ENCODE peak calls at places on chromosomes 13 and 19, in eight cellular contexts. One of them, this sample, is unnamed.

GRCh38 chr19:6532244-6532999 is 1.6 kb downstream of the TNFSF9 start:
- DNase-seq in stimulated activated CD4-positive, alpha-beta T cell treated with anti-CD3 and anti-CD28 coated beads, Interleukin-4, amount 100 ng/mL, for 4 hours: no peak
- DNase-seq in posterior cingulate gyrus: no peak
- DNase-seq in ascending aorta: no peak
- DNase-seq in activated T-helper 1 cell treated with anti-CD3 and anti-CD28 coated beads, Interleukin-12 subunit alpha, Interleukin-12 subunit beta, Interleukin-2, Interleukin-4 antibody, amounts not matched to agents 30 ng/mL and 10 ng/mL and 1 ng/mL, durations not matched to agents 14 hours and 24 hours and 36 hours: no peak
- DNase-seq in glomerular endothelial cell: no peak
- DNase-seq in AG10803: no peak
- DNase-seq in NCI-H1105 treated with DMSO at 0.1 percent for 48 hours: no peak
- DNase-seq in this sample: no peak

GRCh38 chr13:29885967-29886366 is 35.5 kb upstream of the UBL3 start:
- DNase-seq in stimulated activated CD4-positive, alpha-beta T cell treated with anti-CD3 and anti-CD28 coated beads, Interleukin-4, amount 100 ng/mL, for 4 hours: no peak
- DNase-seq in posterior cingulate gyrus: no peak
- DNase-seq in ascending aorta: no peak
- DNase-seq in activated T-helper 1 cell treated with anti-CD3 and anti-CD28 coated beads, Interleukin-12 subunit alpha, Interleukin-12 subunit beta, Interleukin-2, Interleukin-4 antibody, amounts not matched to agents 30 ng/mL and 10 ng/mL and 1 ng/mL, durations not matched to agents 14 hours and 24 hours and 36 hours: no peak
- DNase-seq in glomerular endothelial cell: no peak
- DNase-seq in AG10803: no peak
- DNase-seq in NCI-H1105 treated with DMSO at 0.1 percent for 48 hours: no peak
- DNase-seq in this sample: no peak

GRCh38 chr19:39212377-39212742 is 8.3 kb upstream of the SYCN start:
- DNase-seq in stimulated activated CD4-positive, alpha-beta T cell treated with anti-CD3 and anti-CD28 coated beads, Interleukin-4, amount 100 ng/mL, for 4 hours: peak
- DNase-seq in posterior cingulate gyrus: no peak
- DNase-seq in ascending aorta: no peak
- DNase-seq in activated T-helper 1 cell treated with anti-CD3 and anti-CD28 coated beads, Interleukin-12 subunit alpha, Interleukin-12 subunit beta, Interleukin-2, Interleukin-4 antibody, amounts not matched to agents 30 ng/mL and 10 ng/mL and 1 ng/mL, durations not matched to agents 14 hours and 24 hours and 36 hours: peak
- DNase-seq in glomerular endothelial cell: no peak
- DNase-seq in AG10803: no peak
- DNase-seq in NCI-H1105 treated with DMSO at 0.1 percent for 48 hours: no peak
- DNase-seq in this sample: no peak

GRCh38 chr13:26482451-26483197 is 74.9 kb upstream of the WASF3 start:
- DNase-seq in stimulated activated CD4-positive, alpha-beta T cell treated with anti-CD3 and anti-CD28 coated beads, Interleukin-4, amount 100 ng/mL, for 4 hours: peak
- DNase-seq in posterior cingulate gyrus: no peak
- DNase-seq in ascending aorta: peak
- DNase-seq in activated T-helper 1 cell treated with anti-CD3 and anti-CD28 coated beads, Interleukin-12 subunit alpha, Interleukin-12 subunit beta, Interleukin-2, Interleukin-4 antibody, amounts not matched to agents 30 ng/mL and 10 ng/mL and 1 ng/mL, durations not matched to agents 14 hours and 24 hours and 36 hours: peak
- DNase-seq in glomerular endothelial cell: peak
- DNase-seq in AG10803: peak
- DNase-seq in NCI-H1105 treated with DMSO at 0.1 percent for 48 hours: peak
- DNase-seq in this sample: peak

GRCh38 chr19:53980553-53981407 is 10.7 kb upstream of the CACNG6 start:
- DNase-seq in stimulated activated CD4-positive, alpha-beta T cell treated with anti-CD3 and anti-CD28 coated beads, Interleukin-4, amount 100 ng/mL, for 4 hours: no peak
- DNase-seq in posterior cingulate gyrus: no peak
- DNase-seq in ascending aorta: no peak
- DNase-seq in activated T-helper 1 cell treated with anti-CD3 and anti-CD28 coated beads, Interleukin-12 subunit alpha, Interleukin-12 subunit beta, Interleukin-2, Interleukin-4 antibody, amounts not matched to agents 30 ng/mL and 10 ng/mL and 1 ng/mL, durations not matched to agents 14 hours and 24 hours and 36 hours: no peak
- DNase-seq in glomerular endothelial cell: peak
- DNase-seq in AG10803: no peak
- DNase-seq in NCI-H1105 treated with DMSO at 0.1 percent for 48 hours: no peak
- DNase-seq in this sample: no peak

GRCh38 chr13:49329831-49330545 is 82.3 kb downstream of the CDADC1 start:
- DNase-seq in stimulated activated CD4-positive, alpha-beta T cell treated with anti-CD3 and anti-CD28 coated beads, Interleukin-4, amount 100 ng/mL, for 4 hours: no peak
- DNase-seq in posterior cingulate gyrus: no peak
- DNase-seq in ascending aorta: no peak
- DNase-seq in activated T-helper 1 cell treated with anti-CD3 and anti-CD28 coated beads, Interleukin-12 subunit alpha, Interleukin-12 subunit beta, Interleukin-2, Interleukin-4 antibody, amounts not matched to agents 30 ng/mL and 10 ng/mL and 1 ng/mL, durations not matched to agents 14 hours and 24 hours and 36 hours: no peak
- DNase-seq in glomerular endothelial cell: no peak
- DNase-seq in AG10803: no peak
- DNase-seq in NCI-H1105 treated with DMSO at 0.1 percent for 48 hours: no peak
- DNase-seq in this sample: no peak

GRCh38 chr13:19123502-19123901 is 58.1 kb downstream of the TUBA3C start:
- DNase-seq in stimulated activated CD4-positive, alpha-beta T cell treated with anti-CD3 and anti-CD28 coated beads, Interleukin-4, amount 100 ng/mL, for 4 hours: no peak
- DNase-seq in posterior cingulate gyrus: no peak
- DNase-seq in ascending aorta: no peak
- DNase-seq in activated T-helper 1 cell treated with anti-CD3 and anti-CD28 coated beads, Interleukin-12 subunit alpha, Interleukin-12 subunit beta, Interleukin-2, Interleukin-4 antibody, amounts not matched to agents 30 ng/mL and 10 ng/mL and 1 ng/mL, durations not matched to agents 14 hours and 24 hours and 36 hours: no peak
- DNase-seq in glomerular endothelial cell: no peak
- DNase-seq in AG10803: no peak
- DNase-seq in NCI-H1105 treated with DMSO at 0.1 percent for 48 hours: no peak
- DNase-seq in this sample: no peak

GRCh38 chr13:80086304-80086721 is 254.6 kb downstream of the SPRY2 start:
- DNase-seq in stimulated activated CD4-positive, alpha-beta T cell treated with anti-CD3 and anti-CD28 coated beads, Interleukin-4, amount 100 ng/mL, for 4 hours: no peak
- DNase-seq in posterior cingulate gyrus: no peak
- DNase-seq in ascending aorta: no peak
- DNase-seq in activated T-helper 1 cell treated with anti-CD3 and anti-CD28 coated beads, Interleukin-12 subunit alpha, Interleukin-12 subunit beta, Interleukin-2, Interleukin-4 antibody, amounts not matched to agents 30 ng/mL and 10 ng/mL and 1 ng/mL, durations not matched to agents 14 hours and 24 hours and 36 hours: no peak
- DNase-seq in glomerular endothelial cell: no peak
- DNase-seq in AG10803: no peak
- DNase-seq in NCI-H1105 treated with DMSO at 0.1 percent for 48 hours: no peak
- DNase-seq in this sample: no peak

GRCh38 chr19:2050349-2050990 is 574 bp downstream of the MKNK2 start:
- DNase-seq in stimulated activated CD4-positive, alpha-beta T cell treated with anti-CD3 and anti-CD28 coated beads, Interleukin-4, amount 100 ng/mL, for 4 hours: no peak
- DNase-seq in posterior cingulate gyrus: no peak
- DNase-seq in ascending aorta: no peak
- DNase-seq in activated T-helper 1 cell treated with anti-CD3 and anti-CD28 coated beads, Interleukin-12 subunit alpha, Interleukin-12 subunit beta, Interleukin-2, Interleukin-4 antibody, amounts not matched to agents 30 ng/mL and 10 ng/mL and 1 ng/mL, durations not matched to agents 14 hours and 24 hours and 36 hours: peak
- DNase-seq in glomerular endothelial cell: no peak
- DNase-seq in AG10803: no peak
- DNase-seq in NCI-H1105 treated with DMSO at 0.1 percent for 48 hours: no peak
- DNase-seq in this sample: no peak

GRCh38 chr13:38905861-38906260 is 84.8 kb downstream of the STOML3 start:
- DNase-seq in stimulated activated CD4-positive, alpha-beta T cell treated with anti-CD3 and anti-CD28 coated beads, Interleukin-4, amount 100 ng/mL, for 4 hours: no peak
- DNase-seq in posterior cingulate gyrus: no peak
- DNase-seq in ascending aorta: no peak
- DNase-seq in activated T-helper 1 cell treated with anti-CD3 and anti-CD28 coated beads, Interleukin-12 subunit alpha, Interleukin-12 subunit beta, Interleukin-2, Interleukin-4 antibody, amounts not matched to agents 30 ng/mL and 10 ng/mL and 1 ng/mL, durations not matched to agents 14 hours and 24 hours and 36 hours: no peak
- DNase-seq in glomerular endothelial cell: no peak
- DNase-seq in AG10803: no peak
- DNase-seq in NCI-H1105 treated with DMSO at 0.1 percent for 48 hours: no peak
- DNase-seq in this sample: no peak

GRCh38 chr13:50449465-50449864 is 394.0 kb downstream of the DLEU7 start:
- DNase-seq in stimulated activated CD4-positive, alpha-beta T cell treated with anti-CD3 and anti-CD28 coated beads, Interleukin-4, amount 100 ng/mL, for 4 hours: no peak
- DNase-seq in posterior cingulate gyrus: no peak
- DNase-seq in ascending aorta: no peak
- DNase-seq in activated T-helper 1 cell treated with anti-CD3 and anti-CD28 coated beads, Interleukin-12 subunit alpha, Interleukin-12 subunit beta, Interleukin-2, Interleukin-4 antibody, amounts not matched to agents 30 ng/mL and 10 ng/mL and 1 ng/mL, durations not matched to agents 14 hours and 24 hours and 36 hours: no peak
- DNase-seq in glomerular endothelial cell: no peak
- DNase-seq in AG10803: no peak
- DNase-seq in NCI-H1105 treated with DMSO at 0.1 percent for 48 hours: no peak
- DNase-seq in this sample: no peak

GRCh38 chr19:45771331-45771933 is 2.4 kb upstream of the SIX5 start:
- DNase-seq in stimulated activated CD4-positive, alpha-beta T cell treated with anti-CD3 and anti-CD28 coated beads, Interleukin-4, amount 100 ng/mL, for 4 hours: no peak
- DNase-seq in posterior cingulate gyrus: no peak
- DNase-seq in ascending aorta: no peak
- DNase-seq in activated T-helper 1 cell treated with anti-CD3 and anti-CD28 coated beads, Interleukin-12 subunit alpha, Interleukin-12 subunit beta, Interleukin-2, Interleukin-4 antibody, amounts not matched to agents 30 ng/mL and 10 ng/mL and 1 ng/mL, durations not matched to agents 14 hours and 24 hours and 36 hours: no peak
- DNase-seq in glomerular endothelial cell: no peak
- DNase-seq in AG10803: no peak
- DNase-seq in NCI-H1105 treated with DMSO at 0.1 percent for 48 hours: no peak
- DNase-seq in this sample: no peak

GRCh38 chr19:16473875-16474397 is 2.2 kb upstream of the EPS15L1 start:
- DNase-seq in stimulated activated CD4-positive, alpha-beta T cell treated with anti-CD3 and anti-CD28 coated beads, Interleukin-4, amount 100 ng/mL, for 4 hours: no peak
- DNase-seq in posterior cingulate gyrus: no peak
- DNase-seq in ascending aorta: no peak
- DNase-seq in activated T-helper 1 cell treated with anti-CD3 and anti-CD28 coated beads, Interleukin-12 subunit alpha, Interleukin-12 subunit beta, Interleukin-2, Interleukin-4 antibody, amounts not matched to agents 30 ng/mL and 10 ng/mL and 1 ng/mL, durations not matched to agents 14 hours and 24 hours and 36 hours: no peak
- DNase-seq in glomerular endothelial cell: no peak
- DNase-seq in AG10803: peak
- DNase-seq in NCI-H1105 treated with DMSO at 0.1 percent for 48 hours: no peak
- DNase-seq in this sample: no peak

GRCh38 chr13:35549481-35549880 is 73.0 kb upstream of the MAB21L1 start:
- DNase-seq in stimulated activated CD4-positive, alpha-beta T cell treated with anti-CD3 and anti-CD28 coated beads, Interleukin-4, amount 100 ng/mL, for 4 hours: no peak
- DNase-seq in posterior cingulate gyrus: no peak
- DNase-seq in ascending aorta: no peak
- DNase-seq in activated T-helper 1 cell treated with anti-CD3 and anti-CD28 coated beads, Interleukin-12 subunit alpha, Interleukin-12 subunit beta, Interleukin-2, Interleukin-4 antibody, amounts not matched to agents 30 ng/mL and 10 ng/mL and 1 ng/mL, durations not matched to agents 14 hours and 24 hours and 36 hours: no peak
- DNase-seq in glomerular endothelial cell: no peak
- DNase-seq in AG10803: peak
- DNase-seq in NCI-H1105 treated with DMSO at 0.1 percent for 48 hours: no peak
- DNase-seq in this sample: no peak

GRCh38 chr13:103805771-103806170 is 739.6 kb upstream of the SLC10A2 start:
- DNase-seq in stimulated activated CD4-positive, alpha-beta T cell treated with anti-CD3 and anti-CD28 coated beads, Interleukin-4, amount 100 ng/mL, for 4 hours: no peak
- DNase-seq in posterior cingulate gyrus: no peak
- DNase-seq in ascending aorta: no peak
- DNase-seq in activated T-helper 1 cell treated with anti-CD3 and anti-CD28 coated beads, Interleukin-12 subunit alpha, Interleukin-12 subunit beta, Interleukin-2, Interleukin-4 antibody, amounts not matched to agents 30 ng/mL and 10 ng/mL and 1 ng/mL, durations not matched to agents 14 hours and 24 hours and 36 hours: no peak
- DNase-seq in glomerular endothelial cell: no peak
- DNase-seq in AG10803: no peak
- DNase-seq in NCI-H1105 treated with DMSO at 0.1 percent for 48 hours: no peak
- DNase-seq in this sample: no peak

GRCh38 chr13:99260216-99260615 is 2.0 kb upstream of the GPR18 start:
- DNase-seq in stimulated activated CD4-positive, alpha-beta T cell treated with anti-CD3 and anti-CD28 coated beads, Interleukin-4, amount 100 ng/mL, for 4 hours: no peak
- DNase-seq in posterior cingulate gyrus: no peak
- DNase-seq in ascending aorta: no peak
- DNase-seq in activated T-helper 1 cell treated with anti-CD3 and anti-CD28 coated beads, Interleukin-12 subunit alpha, Interleukin-12 subunit beta, Interleukin-2, Interleukin-4 antibody, amounts not matched to agents 30 ng/mL and 10 ng/mL and 1 ng/mL, durations not matched to agents 14 hours and 24 hours and 36 hours: no peak
- DNase-seq in glomerular endothelial cell: no peak
- DNase-seq in AG10803: peak
- DNase-seq in NCI-H1105 treated with DMSO at 0.1 percent for 48 hours: no peak
- DNase-seq in this sample: no peak

GRCh38 chr19:3108775-3109174 is 14.6 kb downstream of the GNA11 start:
- DNase-seq in stimulated activated CD4-positive, alpha-beta T cell treated with anti-CD3 and anti-CD28 coated beads, Interleukin-4, amount 100 ng/mL, for 4 hours: peak
- DNase-seq in posterior cingulate gyrus: no peak
- DNase-seq in ascending aorta: no peak
- DNase-seq in activated T-helper 1 cell treated with anti-CD3 and anti-CD28 coated beads, Interleukin-12 subunit alpha, Interleukin-12 subunit beta, Interleukin-2, Interleukin-4 antibody, amounts not matched to agents 30 ng/mL and 10 ng/mL and 1 ng/mL, durations not matched to agents 14 hours and 24 hours and 36 hours: peak
- DNase-seq in glomerular endothelial cell: no peak
- DNase-seq in AG10803: peak
- DNase-seq in NCI-H1105 treated with DMSO at 0.1 percent for 48 hours: peak
- DNase-seq in this sample: peak

GRCh38 chr13:111530137-111530536 is 209.7 kb downstream of the TEX29 start:
- DNase-seq in stimulated activated CD4-positive, alpha-beta T cell treated with anti-CD3 and anti-CD28 coated beads, Interleukin-4, amount 100 ng/mL, for 4 hours: no peak
- DNase-seq in posterior cingulate gyrus: no peak
- DNase-seq in ascending aorta: no peak
- DNase-seq in activated T-helper 1 cell treated with anti-CD3 and anti-CD28 coated beads, Interleukin-12 subunit alpha, Interleukin-12 subunit beta, Interleukin-2, Interleukin-4 antibody, amounts not matched to agents 30 ng/mL and 10 ng/mL and 1 ng/mL, durations not matched to agents 14 hours and 24 hours and 36 hours: no peak
- DNase-seq in glomerular endothelial cell: no peak
- DNase-seq in AG10803: no peak
- DNase-seq in NCI-H1105 treated with DMSO at 0.1 percent for 48 hours: no peak
- DNase-seq in this sample: no peak

GRCh38 chr19:42528354-42529247 is at the start of gene CEACAM1:
- DNase-seq in stimulated activated CD4-positive, alpha-beta T cell treated with anti-CD3 and anti-CD28 coated beads, Interleukin-4, amount 100 ng/mL, for 4 hours: peak
- DNase-seq in posterior cingulate gyrus: no peak
- DNase-seq in ascending aorta: peak
- DNase-seq in activated T-helper 1 cell treated with anti-CD3 and anti-CD28 coated beads, Interleukin-12 subunit alpha, Interleukin-12 subunit beta, Interleukin-2, Interleukin-4 antibody, amounts not matched to agents 30 ng/mL and 10 ng/mL and 1 ng/mL, durations not matched to agents 14 hours and 24 hours and 36 hours: peak
- DNase-seq in glomerular endothelial cell: no peak
- DNase-seq in AG10803: no peak
- DNase-seq in NCI-H1105 treated with DMSO at 0.1 percent for 48 hours: no peak
- DNase-seq in this sample: no peak

GRCh38 chr13:91099877-91100276 is 247.6 kb upstream of the MIR17HG start:
- DNase-seq in stimulated activated CD4-positive, alpha-beta T cell treated with anti-CD3 and anti-CD28 coated beads, Interleukin-4, amount 100 ng/mL, for 4 hours: no peak
- DNase-seq in posterior cingulate gyrus: no peak
- DNase-seq in ascending aorta: no peak
- DNase-seq in activated T-helper 1 cell treated with anti-CD3 and anti-CD28 coated beads, Interleukin-12 subunit alpha, Interleukin-12 subunit beta, Interleukin-2, Interleukin-4 antibody, amounts not matched to agents 30 ng/mL and 10 ng/mL and 1 ng/mL, durations not matched to agents 14 hours and 24 hours and 36 hours: no peak
- DNase-seq in glomerular endothelial cell: no peak
- DNase-seq in AG10803: no peak
- DNase-seq in NCI-H1105 treated with DMSO at 0.1 percent for 48 hours: no peak
- DNase-seq in this sample: no peak

GRCh38 chr13:36282818-36283432 is 14.7 kb downstream of the CCDC169 start:
- DNase-seq in stimulated activated CD4-positive, alpha-beta T cell treated with anti-CD3 and anti-CD28 coated beads, Interleukin-4, amount 100 ng/mL, for 4 hours: no peak
- DNase-seq in posterior cingulate gyrus: no peak
- DNase-seq in ascending aorta: no peak
- DNase-seq in activated T-helper 1 cell treated with anti-CD3 and anti-CD28 coated beads, Interleukin-12 subunit alpha, Interleukin-12 subunit beta, Interleukin-2, Interleukin-4 antibody, amounts not matched to agents 30 ng/mL and 10 ng/mL and 1 ng/mL, durations not matched to agents 14 hours and 24 hours and 36 hours: no peak
- DNase-seq in glomerular endothelial cell: no peak
- DNase-seq in AG10803: peak
- DNase-seq in NCI-H1105 treated with DMSO at 0.1 percent for 48 hours: peak
- DNase-seq in this sample: no peak

GRCh38 chr13:66503890-66504289 is 726.2 kb downstream of the PCDH9 start:
- DNase-seq in stimulated activated CD4-positive, alpha-beta T cell treated with anti-CD3 and anti-CD28 coated beads, Interleukin-4, amount 100 ng/mL, for 4 hours: no peak
- DNase-seq in posterior cingulate gyrus: no peak
- DNase-seq in ascending aorta: no peak
- DNase-seq in activated T-helper 1 cell treated with anti-CD3 and anti-CD28 coated beads, Interleukin-12 subunit alpha, Interleukin-12 subunit beta, Interleukin-2, Interleukin-4 antibody, amounts not matched to agents 30 ng/mL and 10 ng/mL and 1 ng/mL, durations not matched to agents 14 hours and 24 hours and 36 hours: no peak
- DNase-seq in glomerular endothelial cell: no peak
- DNase-seq in AG10803: no peak
- DNase-seq in NCI-H1105 treated with DMSO at 0.1 percent for 48 hours: no peak
- DNase-seq in this sample: no peak

GRCh38 chr19:13492128-13492527 is 14.2 kb downstream of the CACNA1A start:
- DNase-seq in stimulated activated CD4-positive, alpha-beta T cell treated with anti-CD3 and anti-CD28 coated beads, Interleukin-4, amount 100 ng/mL, for 4 hours: no peak
- DNase-seq in posterior cingulate gyrus: no peak
- DNase-seq in ascending aorta: no peak
- DNase-seq in activated T-helper 1 cell treated with anti-CD3 and anti-CD28 coated beads, Interleukin-12 subunit alpha, Interleukin-12 subunit beta, Interleukin-2, Interleukin-4 antibody, amounts not matched to agents 30 ng/mL and 10 ng/mL and 1 ng/mL, durations not matched to agents 14 hours and 24 hours and 36 hours: no peak
- DNase-seq in glomerular endothelial cell: no peak
- DNase-seq in AG10803: peak
- DNase-seq in NCI-H1105 treated with DMSO at 0.1 percent for 48 hours: no peak
- DNase-seq in this sample: no peak

This sample was measured in omental fat pad.